ENCODE peak calls at places on chromosomes 3 and 15, in four cellular contexts. P is upper lobe of right lung, C is GM13976, G is choroid plexus epithelial cell. O is an unnamed sample.

GRCh38 chr3:156637480-156638022 is 36.8 kb upstream of the TIPARP start:
- DNase-seq in C (no peak), P (no peak), G (no peak), O (no peak)

GRCh38 chr3:182618981-182619591 is 174.2 kb upstream of the ATP11B start:
- DNase-seq in G (peak; percentile 46), P (no peak), C (no peak), O (no peak)

GRCh38 chr3:47421741-47422649 is 41.2 kb downstream of the PTPN23 start:
- DNase-seq in G (peak; percentile 31), C (peak; percentile 54), P (peak; percentile 67), O (peak; percentile 35)

GRCh38 chr15:25437751-25438600 is 848 bp downstream of the UBE3A start:
- DNase-seq in G (peak; percentile 53), P (peak; percentile 86), C (peak; percentile 74), O (peak; percentile 74)

GRCh38 chr3:197002701-197003454 is 26.7 kb downstream of the MELTF start:
- DNase-seq in C (peak; percentile 95), G (peak; percentile 65), P (peak; percentile 96), O (peak; percentile 99)

GRCh38 chr15:92306662-92307061 is 87.0 kb upstream of the ST8SIA2 start:
- DNase-seq in P (no peak), C (no peak), G (no peak), O (no peak)

GRCh38 chr3:46848271-46849097 is 14.8 kb downstream of the MYL3 start:
- DNase-seq in P (peak; percentile 64), G (peak; percentile 48), C (no peak), O (no peak)

GRCh38 chr15:63189955-63190691 is 717 bp downstream of the RAB8B start:
- DNase-seq in P (no peak), G (no peak), C (no peak), O (no peak)

GRCh38 chr3:190972840-190973270 is 110.4 kb upstream of the GMNC start:
- DNase-seq in P (no peak), C (no peak), G (no peak), O (no peak)

GRCh38 chr15:98034731-98035130 is 74.2 kb downstream of the ARRDC4 start:
- DNase-seq in P (no peak), G (no peak), C (no peak), O (no peak)

DNA sequence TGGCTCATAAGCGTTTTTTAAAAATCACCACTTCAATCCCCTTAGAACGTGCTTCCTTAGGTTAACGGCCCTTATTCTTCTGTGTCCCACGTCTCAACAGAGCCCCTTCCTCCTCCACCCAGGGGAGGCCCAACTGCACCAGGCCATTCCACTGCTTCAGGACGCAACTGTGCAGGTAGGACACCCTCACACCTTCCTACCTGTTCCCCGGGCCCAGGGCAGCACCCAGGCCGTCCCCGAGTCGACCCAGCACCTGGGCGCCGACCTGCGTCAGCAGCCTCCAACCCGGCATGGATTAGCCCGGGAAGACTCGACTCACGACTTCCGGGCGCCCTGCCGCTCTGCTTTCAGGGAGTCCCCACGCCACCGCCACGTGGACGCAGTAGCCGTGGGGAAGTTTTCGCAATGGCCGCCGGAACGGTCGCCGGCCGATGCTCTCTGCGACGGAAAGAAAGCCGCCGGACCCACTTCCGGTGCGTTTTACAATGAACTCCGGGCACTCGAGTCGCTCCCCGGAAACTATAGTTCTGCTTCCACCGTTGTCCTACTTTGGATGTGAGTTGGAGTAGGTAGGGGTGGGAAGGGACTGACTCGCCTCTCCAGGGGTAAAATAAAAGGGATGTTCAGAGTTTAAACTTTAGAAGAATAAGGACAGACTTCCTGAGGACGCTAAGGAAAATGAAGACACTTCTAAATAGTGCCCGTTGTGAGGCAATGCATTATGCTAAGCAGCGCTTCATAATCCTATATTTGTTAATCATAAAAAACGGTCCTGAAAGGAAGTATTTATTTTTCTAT is at the start of gene MRPL3:
- DNase-seq in P (peak; percentile 92), C (peak; percentile 85), G (peak; percentile 92), O (peak; percentile 81)
- TF ChIP-seq CTCF in P (no peak), C (no peak), G (no peak), O (no peak)

DNA sequence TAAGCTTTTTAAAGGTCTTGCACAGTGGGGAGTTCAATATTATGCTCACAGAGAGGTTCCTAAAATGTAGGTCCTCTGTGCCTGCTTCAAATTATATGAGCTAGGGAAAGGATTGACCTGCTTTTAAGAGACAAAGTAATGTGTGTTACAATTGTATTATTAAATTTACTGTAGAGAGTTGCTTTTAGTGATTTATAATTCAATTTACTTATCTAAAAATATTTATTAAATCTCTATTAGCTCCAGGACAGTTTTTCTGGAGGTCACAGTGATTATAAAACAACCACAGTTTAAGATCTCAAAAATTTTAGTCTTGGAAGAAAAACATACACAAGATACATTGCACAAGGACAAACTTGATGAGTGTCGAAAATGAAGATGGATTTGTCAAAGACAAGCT is 665.7 kb upstream of the ARPP21 start:
- DNase-seq in C (no peak), P (no peak), G (no peak), O (no peak)
- TF ChIP-seq CTCF in C (no peak), P (no peak), G (no peak), O (no peak)

DNA sequence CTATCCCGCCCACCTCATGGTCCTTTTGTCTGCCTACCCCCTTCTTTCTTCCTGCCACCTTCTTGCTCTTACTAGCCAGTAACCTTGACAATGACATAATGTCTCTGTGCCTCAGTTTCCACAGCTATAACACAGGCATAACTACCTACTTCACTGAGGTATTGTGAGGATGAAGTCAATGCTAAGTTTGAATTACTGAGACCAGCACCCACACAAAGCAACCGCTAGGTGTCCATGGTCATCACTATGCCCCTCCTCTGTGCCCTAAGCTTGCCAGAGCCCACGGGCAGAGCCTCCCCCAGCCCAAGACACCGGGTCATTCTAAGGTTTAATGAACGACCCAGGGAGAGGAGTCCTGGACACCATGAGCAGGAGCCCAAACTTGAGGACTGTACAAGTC is 101.6 kb downstream of the OXNAD1 start:
- DNase-seq in G (no peak), P (no peak), C (no peak), O (no peak)
- TF ChIP-seq CTCF in G (no peak), P (no peak), C (no peak), O (no peak)

GRCh38 chr15:70141376-70142071 is 43.8 kb upstream of the TLE3 start:
- DNase-seq in C (no peak), G (no peak), P (peak; percentile 69), O (no peak)
- TF ChIP-seq CTCF in C (peak; percentile 16), G (peak; percentile 26), P (no peak), O (no peak)

DNA sequence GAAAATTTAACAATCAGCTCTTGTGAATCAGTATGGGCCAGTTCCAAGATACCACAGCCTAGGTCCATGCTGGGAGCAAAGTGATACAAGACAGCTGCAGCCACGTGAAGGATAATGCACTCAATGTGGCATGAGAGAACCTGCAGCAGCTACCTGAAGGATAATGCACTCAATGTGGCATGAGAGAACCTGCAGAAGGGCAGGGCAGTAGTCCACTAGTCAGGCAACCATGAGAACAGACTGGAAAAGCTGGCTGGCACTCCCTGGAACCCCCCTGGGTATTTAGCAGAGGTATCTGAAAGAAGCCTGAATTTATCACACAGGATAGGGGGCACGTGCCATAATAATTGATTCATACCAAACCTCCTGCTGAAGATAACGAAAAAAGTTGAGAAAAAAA is 237.6 kb downstream of the ATP8B4 start:
- DNase-seq in P (no peak), G (no peak), C (no peak), O (no peak)
- TF ChIP-seq CTCF in P (no peak), G (no peak), C (no peak), O (no peak)

GRCh38 chr3:120797857-120798256 is 55.3 kb downstream of the GTF2E1 start:
- DNase-seq in G (no peak), C (no peak), P (no peak), O (no peak)

GRCh38 chr3:120795959-120796358 is 53.4 kb downstream of the GTF2E1 start:
- DNase-seq in C (no peak), P (no peak), G (no peak), O (no peak)

GRCh38 chr3:120796944-120797343 is 54.4 kb downstream of the GTF2E1 start:
- DNase-seq in P (no peak), G (no peak), C (no peak), O (no peak)

GRCh38 chr3:120793601-120794000 is 51.1 kb downstream of the GTF2E1 start:
- DNase-seq in G (no peak), P (no peak), C (no peak), O (no peak)

GRCh38 chr3:120795017-120795648 is 52.6 kb downstream of the GTF2E1 start:
- DNase-seq in C (peak; percentile 16), G (peak; percentile 86), P (peak; percentile 86), O (peak; percentile 59)
- TF ChIP-seq CTCF in C (peak; percentile 85), G (peak; percentile 93), P (peak; percentile 80), O (peak; percentile 50)

DNA sequence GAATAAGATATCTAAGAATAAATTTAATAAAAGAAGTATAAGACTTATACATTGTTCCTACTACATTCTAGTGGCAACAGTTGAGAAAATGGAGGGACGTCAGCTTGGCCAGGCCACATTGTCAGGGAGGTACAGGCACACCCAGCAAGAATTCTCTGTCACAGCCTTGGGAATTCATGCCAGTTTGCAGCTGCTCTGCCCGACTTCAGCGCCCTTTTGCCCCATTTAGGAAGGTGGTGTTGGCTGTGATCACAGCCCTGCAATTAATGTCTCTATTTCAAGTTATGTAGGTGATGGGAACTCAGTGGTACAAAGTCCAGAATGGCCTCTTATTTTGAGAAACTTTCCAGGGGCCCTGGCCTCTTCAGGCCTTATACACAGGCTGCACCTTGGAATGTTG is 26.7 kb downstream of the AMOTL2 start:
- DNase-seq in C (no peak), P (no peak), G (no peak), O (no peak)
- TF ChIP-seq CTCF in C (no peak), P (no peak), G (no peak), O (no peak)

DNA sequence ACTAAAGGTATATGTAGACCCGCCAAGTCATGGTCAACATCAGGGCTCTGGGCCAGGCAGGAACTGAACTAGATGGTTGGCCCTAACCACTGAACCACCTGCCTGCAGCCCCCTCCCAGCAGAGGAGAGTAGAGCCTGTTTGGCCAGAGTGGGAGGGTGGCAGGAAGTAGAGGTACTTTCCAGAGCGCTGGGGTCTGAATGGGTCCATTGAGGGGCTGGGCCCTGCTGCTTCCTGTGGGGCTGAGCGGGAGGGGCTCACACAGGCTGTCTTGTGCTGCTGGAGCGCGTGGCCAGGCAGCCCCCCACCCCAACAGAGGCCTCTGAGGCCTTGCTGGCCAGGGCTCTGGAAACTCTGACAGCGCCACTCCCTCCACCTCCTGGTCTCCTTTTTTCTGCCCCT is 17.4 kb downstream of the CSPG4 start:
- DNase-seq in G (no peak), P (no peak), C (peak; percentile 80), O (peak; percentile 67)
- TF ChIP-seq CTCF in G (no peak), P (no peak), C (no peak), O (no peak)

O was measured in GM20000.